ENCODE peak calls at places on chromosomes 7 and 10, in eight cellular contexts. A is AG09319, L is tibial nerve, Z is BJ, E is endothelial cell, I is ACHN, H is HL-60, N is frontal cortex. J is an unnamed sample.

GRCh38 chr10:114312585-114312984 is 73.5 kb downstream of the VWA2 start:
- DNase-seq in H (no peak), L (no peak), A (no peak), Z (no peak), E (no peak), I (no peak), N (no peak), J (no peak)

GRCh38 chr7:360454-361100 is 70.6 kb downstream of the FOXL3 start:
- DNase-seq in N (no peak), E (no peak), H (no peak), L (no peak), I (no peak), A (no peak), Z (no peak), J (no peak)

GRCh38 chr10:114337510-114338462 is 66.5 kb downstream of the AFAP1L2 start:
- DNase-seq in I (no peak), L (no peak), N (no peak), A (no peak), Z (no peak), H (no peak), E (no peak), J (no peak)

GRCh38 chr10:61763778-61764177 is 101.0 kb downstream of the CABCOCO1 start:
- DNase-seq in A (no peak), H (no peak), L (no peak), N (no peak), Z (no peak), E (no peak), I (no peak), J (no peak)

GRCh38 chr7:106465704-106466468 is 181.1 kb upstream of the NAMPT start:
- DNase-seq in L (no peak), E (no peak), Z (no peak), I (no peak), N (no peak), H (no peak), A (no peak), J (no peak)

GRCh38 chr7:30785786-30786185 is 14.6 kb downstream of the MINDY4 start:
- DNase-seq in N (no peak), H (no peak), A (no peak), I (no peak), L (no peak), Z (no peak), E (no peak), J (no peak)

GRCh38 chr10:6204341-6205191 is 1.8 kb downstream of the PFKFB3 start:
- DNase-seq in Z (no peak), H (no peak), E (peak), L (no peak), N (no peak), A (no peak), I (peak), J (peak)

GRCh38 chr7:84073476-84073875 is 121.1 kb downstream of the SEMA3A start:
- DNase-seq in Z (no peak), I (no peak), N (no peak), E (no peak), A (no peak), H (peak), L (no peak), J (no peak)

GRCh38 chr10:110845756-110846620 is 25.7 kb upstream of the PDCD4 start:
- DNase-seq in E (no peak), N (no peak), L (no peak), Z (no peak), I (no peak), A (no peak), H (no peak), J (no peak)

GRCh38 chr10:22541900-22542299 is 172.5 kb downstream of the PIP4K2A start:
- DNase-seq in N (no peak), H (no peak), L (no peak), Z (no peak), I (no peak), A (no peak), E (no peak), J (no peak)

GRCh38 chr7:149733131-149733531 is 40.3 kb downstream of the ZNF467 start:
- DNase-seq in L (no peak), H (no peak), A (no peak), Z (no peak), N (no peak), E (no peak), I (no peak), J (no peak)

GRCh38 chr10:50540069-50540825 is 83.5 kb downstream of the SGMS1 start:
- DNase-seq in A (no peak), Z (no peak), N (no peak), E (no peak), L (no peak), I (no peak), H (no peak), J (no peak)

GRCh38 chr7:9029671-9030070 is 596.3 kb downstream of the NXPH1 start:
- DNase-seq in L (no peak), N (no peak), H (no peak), I (no peak), A (no peak), Z (no peak), E (no peak), J (no peak)

GRCh38 chr7:74013539-74014272 is 14.3 kb upstream of the ELN start:
- DNase-seq in E (no peak), H (no peak), L (no peak), Z (no peak), I (no peak), N (peak), A (no peak), J (no peak)

GRCh38 chr10:3399756-3400155 is 227.2 kb upstream of the PITRM1 start:
- DNase-seq in I (no peak), E (no peak), A (no peak), H (no peak), Z (no peak), L (no peak), N (no peak), J (no peak)

GRCh38 chr10:93357680-93358079 is 124.5 kb downstream of the MYOF start:
- DNase-seq in H (no peak), A (no peak), Z (no peak), E (peak), L (no peak), N (no peak), I (no peak), J (no peak)

GRCh38 chr10:24039331-24039730 is 169.6 kb upstream of the KIAA1217 start:
- DNase-seq in L (no peak), I (no peak), A (no peak), N (no peak), H (no peak), Z (no peak), E (no peak), J (no peak)

GRCh38 chr7:157918326-157918725 is 581.5 kb downstream of the DNAJB6 start:
- DNase-seq in I (no peak), H (no peak), L (no peak), E (no peak), Z (no peak), N (no peak), A (no peak), J (no peak)

J was measured in occipital lobe.